ENCODE peak calls at places on chromosomes 5 and 9, in seven cellular contexts. B is foreskin fibroblast, U is breast epithelium, N is HFFc6, M is K562, X is esophagus squamous epithelium, Q is tibial artery. G is an unnamed sample.

GRCh38 chr9:127975376-127976315 is 5.1 kb downstream of the EEIG1 start:
- DNase-seq in X (no peak), U (no peak), B (no peak), Q (no peak), M (no peak), N (no peak), G (no peak)

GRCh38 chr9:108290839-108291585 is 564.8 kb downstream of the ACTL7B start:
- DNase-seq in N (no peak), U (no peak), Q (no peak), M (no peak), X (no peak), B (peak; percentile 85), G (no peak)

GRCh38 chr5:77937015-77937908 is 161.1 kb upstream of the TBCA start:
- DNase-seq in X (no peak), U (no peak), M (no peak), Q (no peak), N (no peak), B (no peak), G (no peak)

GRCh38 chr9:6195714-6196360 is 19.8 kb upstream of the IL33 start:
- DNase-seq in N (no peak), U (no peak), B (no peak), Q (no peak), X (no peak), M (no peak), G (no peak)

GRCh38 chr5:91118802-91119201 is 264.3 kb downstream of the ARRDC3 start:
- DNase-seq in Q (no peak), X (no peak), N (no peak), M (no peak), B (no peak), U (no peak), G (no peak)

GRCh38 chr9:137295313-137296213 is 6.5 kb downstream of the NRARP start:
- DNase-seq in U (no peak), B (no peak), X (no peak), N (no peak), Q (no peak), M (peak; percentile 92), G (peak; percentile 84)

GRCh38 chr9:114299286-114300152 is 23.4 kb upstream of the ORM1 start:
- DNase-seq in X (no peak), N (no peak), M (no peak), U (peak; percentile 25), B (no peak), Q (peak; percentile 10), G (no peak)

GRCh38 chr9:121609845-121610637 is 41.4 kb upstream of the DAB2IP start:
- DNase-seq in M (no peak), N (peak; percentile 66), U (peak; percentile 73), X (no peak), B (no peak), Q (peak; percentile 43), G (no peak)

GRCh38 chr5:176360894-176361436 is 599 bp downstream of the KIAA1191 start:
- DNase-seq in M (no peak), U (no peak), N (no peak), X (no peak), B (no peak), Q (no peak), G (peak; percentile 26)

GRCh38 chr5:77133061-77133758 is 46.1 kb upstream of the ZBED3 start:
- DNase-seq in Q (peak; percentile 75), X (peak; percentile 13), N (peak; percentile 98), B (peak; percentile 96), M (no peak), U (peak; percentile 56), G (no peak)

GRCh38 chr5:56319281-56320242 is 86.4 kb upstream of the ANKRD55 start:
- DNase-seq in X (no peak), B (no peak), Q (peak; percentile 51), U (no peak), M (no peak), N (no peak), G (no peak)

GRCh38 chr9:98172604-98173003 is 19.8 kb downstream of the CORO2A start:
- DNase-seq in B (peak; percentile 12), M (no peak), N (no peak), Q (no peak), X (no peak), U (no peak), G (no peak)

GRCh38 chr5:96657068-96657467 is 5.1 kb upstream of the CAST start:
- DNase-seq in Q (peak; percentile 39), N (peak; percentile 91), M (peak; percentile 56), U (no peak), B (peak; percentile 88), X (no peak), G (no peak)

GRCh38 chr5:133944263-133945230 is 23.9 kb downstream of the C5orf15 start:
- DNase-seq in B (peak; percentile 23), N (peak; percentile 45), M (peak; percentile 79), Q (no peak), U (no peak), X (no peak), G (peak; percentile 63)

GRCh38 chr5:136730426-136730825 is 365.1 kb upstream of the TRPC7 start:
- DNase-seq in B (no peak), X (no peak), U (no peak), Q (no peak), N (no peak), M (no peak), G (no peak)

GRCh38 chr5:14439087-14439841 is 142.3 kb upstream of the OTULINL start:
- DNase-seq in N (no peak), B (no peak), U (no peak), X (no peak), Q (no peak), M (no peak), G (no peak)

GRCh38 chr5:26572486-26572885 is 465.9 kb downstream of the CDH9 start:
- DNase-seq in M (no peak), Q (no peak), X (no peak), U (no peak), B (no peak), N (no peak), G (no peak)

GRCh38 chr5:9716838-9717281 is 86.7 kb upstream of the TAS2R1 start:
- DNase-seq in U (no peak), N (peak; percentile 94), B (peak; percentile 93), X (no peak), Q (no peak), M (no peak), G (no peak)

GRCh38 chr9:73179594-73179993 is 27.9 kb downstream of the ANXA1 start:
- DNase-seq in B (peak; percentile 42), N (no peak), Q (no peak), U (no peak), X (no peak), M (no peak), G (no peak)

GRCh38 chr9:135609366-135609955 is 29.9 kb downstream of the GLT6D1 start:
- DNase-seq in Q (no peak), N (no peak), M (peak; percentile 2), B (no peak), X (no peak), U (no peak), G (no peak)

GRCh38 chr5:151081426-151082273 is 816 bp upstream of the TNIP1 start:
- DNase-seq in B (no peak), Q (no peak), X (no peak), N (peak; percentile 19), U (no peak), M (no peak), G (no peak)

GRCh38 chr5:151080620-151081425 is at the start of gene TNIP1:
- DNase-seq in B (peak; percentile 92), N (peak; percentile 83), U (peak; percentile 88), Q (peak; percentile 89), M (peak; percentile 100), X (peak; percentile 56), G (peak; percentile 86)

GRCh38 chr5:151082976-151083651 is 2.3 kb upstream of the TNIP1 start:
- DNase-seq in N (no peak), U (no peak), B (no peak), M (no peak), Q (no peak), X (no peak), G (no peak)

GRCh38 chr5:151084363-151084762 is 3.5 kb upstream of the TNIP1 start:
- DNase-seq in B (no peak), M (no peak), U (no peak), N (no peak), Q (no peak), X (no peak), G (no peak)

GRCh38 chr5:151082274-151082902 is 1.6 kb upstream of the TNIP1 start:
- DNase-seq in U (no peak), M (peak; percentile 42), Q (no peak), X (no peak), B (no peak), N (no peak), G (peak; percentile 34)
- TF ChIP-seq CTCF in U (peak; percentile 25), M (peak; percentile 27), Q (peak; percentile 13), X (no peak), B (no peak), N (peak; percentile 55), G (peak; percentile 24)

GRCh38 chr9:35380619-35381018 is 109.3 kb upstream of the RUSC2 start:
- DNase-seq in U (no peak), X (no peak), Q (no peak), N (no peak), B (no peak), M (no peak), G (no peak)

GRCh38 chr9:35380016-35380415 is 109.9 kb upstream of the RUSC2 start:
- DNase-seq in U (no peak), N (no peak), Q (no peak), M (no peak), X (no peak), B (no peak), G (no peak)

GRCh38 chr9:35385042-35385441 is 104.9 kb upstream of the RUSC2 start:
- DNase-seq in M (no peak), X (no peak), B (peak; percentile 63), Q (no peak), N (peak; percentile 66), U (no peak), G (no peak)
- TF ChIP-seq CTCF in M (no peak), X (no peak), B (peak; percentile 64), Q (peak; percentile 48), N (peak; percentile 79), U (no peak), G (no peak)

DNA sequence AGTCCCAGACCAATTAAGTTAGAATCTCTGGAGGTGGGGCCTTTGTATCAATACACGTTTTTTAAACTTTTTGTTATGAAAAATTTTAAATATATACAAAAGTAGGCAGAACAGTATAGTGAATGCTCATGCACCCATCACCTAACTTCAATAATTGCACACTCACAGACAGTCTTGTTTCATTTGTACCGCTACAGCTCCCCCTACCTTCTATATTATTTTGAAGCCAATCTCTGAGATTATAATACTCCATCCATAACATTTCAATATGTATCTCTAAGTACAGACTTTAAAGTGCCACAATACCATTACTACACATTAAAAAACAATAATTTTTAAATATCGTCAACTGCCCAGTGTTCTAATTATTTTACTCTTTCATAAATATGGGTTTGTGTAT is 32.9 kb downstream of the ISL1 start:
- DNase-seq in Q (no peak), N (no peak), U (no peak), M (no peak), X (no peak), B (no peak), G (no peak)
- TF ChIP-seq CTCF in Q (no peak), N (peak; percentile 61), U (no peak), M (no peak), X (no peak), B (no peak), G (no peak)

DNA sequence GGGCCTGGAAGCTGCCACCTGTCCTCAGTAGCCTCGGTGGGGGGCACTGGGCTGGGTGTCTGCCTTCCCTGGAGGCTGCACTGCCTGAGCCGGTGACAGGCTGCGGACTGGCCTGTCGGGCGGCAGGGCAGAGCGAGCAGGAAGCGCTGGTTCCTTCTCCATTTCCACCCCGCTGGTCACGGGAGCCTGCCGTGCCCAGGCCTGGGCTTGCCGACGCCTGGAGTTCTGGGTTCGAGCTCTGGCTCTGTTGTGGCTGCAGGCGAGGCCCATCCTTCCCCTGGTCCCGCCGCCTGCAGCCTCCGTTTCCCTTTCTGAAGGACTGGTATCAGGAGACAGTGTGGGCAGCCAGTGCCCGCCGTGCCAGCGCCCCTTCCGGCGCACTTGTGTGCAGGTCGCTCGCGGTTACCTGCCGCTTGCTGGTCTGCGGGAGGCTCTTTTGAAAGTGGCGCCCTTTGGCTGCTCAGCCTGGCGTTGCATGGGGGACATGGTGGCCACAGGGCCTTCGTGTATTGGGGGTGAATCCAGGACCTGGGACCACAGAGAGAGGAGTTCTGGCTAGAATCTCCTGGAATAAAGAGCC is 34.0 kb downstream of the RXRA start:
- DNase-seq in B (no peak), N (no peak), M (no peak), U (no peak), X (no peak), Q (no peak), G (no peak)
- TF ChIP-seq CTCF in B (no peak), N (no peak), M (no peak), U (no peak), X (no peak), Q (no peak), G (no peak)